ENCODE peak calls at places on chromosomes 12 and 14, in nine cellular contexts. K, L, E, G, C, R, J, F and M are unnamed samples.

GRCh38 chr14:32203928-32204357 is 874 bp upstream of the RNU6-8 start:
- DNase-seq in G (peak; percentile 36), L (no peak), E (peak; percentile 14), K (no peak), C (peak; percentile 21), F (no peak), J (peak; percentile 54), R (peak; percentile 20), M (no peak)

GRCh38 chr12:122190842-122191668 is 8.1 kb downstream of the LRRC43 start:
- DNase-seq in C (peak; percentile 48), J (peak; percentile 65), E (no peak), K (peak; percentile 36), G (peak; percentile 84), L (peak; percentile 49), F (peak; percentile 33), R (no peak), M (peak; percentile 79)

GRCh38 chr14:60116181-60116580 is 24.5 kb downstream of the PCNX4 start:
- DNase-seq in C (no peak), R (no peak), K (no peak), G (no peak), F (no peak), J (no peak), L (no peak), E (no peak), M (no peak)

GRCh38 chr14:104685216-104685997 is 4.0 kb upstream of the INF2 start:
- DNase-seq in F (no peak), E (no peak), R (no peak), J (no peak), K (no peak), G (no peak), C (no peak), L (no peak), M (no peak)

GRCh38 chr12:115308918-115309317 is 624.9 kb upstream of the TBX3 start:
- DNase-seq in K (no peak), J (no peak), R (no peak), G (no peak), E (no peak), C (no peak), F (no peak), L (no peak), M (no peak)

GRCh38 chr14:39060818-39061437 is 42.1 kb downstream of the SEC23A start:
- DNase-seq in F (no peak), L (no peak), G (no peak), C (no peak), E (no peak), J (no peak), R (no peak), K (no peak), M (no peak)

GRCh38 chr12:69500631-69501030 is 30.4 kb downstream of the FRS2 start:
- DNase-seq in R (no peak), G (no peak), E (no peak), C (no peak), F (no peak), L (no peak), J (no peak), K (peak; percentile 36), M (no peak)

GRCh38 chr12:92621833-92622232 is 81.0 kb upstream of the PLEKHG7 start:
- DNase-seq in R (no peak), K (peak; percentile 52), E (no peak), J (no peak), F (no peak), G (no peak), L (no peak), C (no peak), M (no peak)

GRCh38 chr12:110649341-110649847 is 35.5 kb downstream of the TCTN1 start:
- DNase-seq in F (no peak), C (no peak), E (no peak), J (peak; percentile 76), L (no peak), K (no peak), G (no peak), R (no peak), M (no peak)

GRCh38 chr12:49288412-49288853 is 6.5 kb upstream of the PRPH start:
- DNase-seq in F (peak; percentile 37), J (peak; percentile 79), E (no peak), C (no peak), K (peak; percentile 50), L (peak; percentile 71), R (peak; percentile 38), G (peak; percentile 67), M (peak; percentile 66)

GRCh38 chr12:7345232-7345631 is 41.4 kb downstream of the ACSM4 start:
- DNase-seq in C (no peak), E (no peak), J (no peak), R (no peak), L (no peak), F (no peak), K (peak; percentile 19), G (no peak), M (no peak)

GRCh38 chr12:53289891-53290290 is 5.5 kb upstream of the PFDN5 start:
- DNase-seq in R (no peak), F (no peak), C (no peak), J (no peak), K (peak; percentile 48), L (no peak), G (no peak), E (no peak), M (no peak)

GRCh38 chr14:81459421-81459820 is 59.3 kb upstream of the STON2 start:
- DNase-seq in J (no peak), L (no peak), K (no peak), E (no peak), R (no peak), C (no peak), F (no peak), G (no peak), M (no peak)